ENCODE peak calls at places on chromosomes 2 and 18, in four cellular contexts. W is heart left ventricle; H is G401; S is stimulated activated CD4-positive, alpha-beta T cell treated with anti-CD3 and anti-CD28 coated beads, Interleukin-15, amount 100 ng/mL, for 1 hour. P is an unnamed sample.

GRCh38 chr2:191199929-191200328 is 45.3 kb upstream of the MYO1B start:
- DNase-seq in W (no peak), H (no peak), S (no peak), P (no peak)

GRCh38 chr2:45415534-45416123 is 195.4 kb downstream of the SRBD1 start:
- DNase-seq in W (no peak), H (no peak), S (no peak), P (no peak)

GRCh38 chr2:233402774-233403173 is 48.5 kb downstream of the DGKD start:
- DNase-seq in W (no peak), H (no peak), S (no peak), P (no peak)

GRCh38 chr2:150477347-150477746 is 10.1 kb downstream of the RND3 start:
- DNase-seq in W (no peak), H (no peak), S (no peak), P (no peak)

GRCh38 chr18:45642802-45643201 is 27.5 kb downstream of the SLC14A2 start:
- DNase-seq in W (no peak), H (no peak), S (no peak), P (no peak)

GRCh38 chr2:240896871-240897692 is 1.1 kb upstream of the MAB21L4 start:
- DNase-seq in W (peak; percentile 50), H (no peak), S (no peak), P (no peak)

GRCh38 chr18:37042381-37042780 is 213.5 kb downstream of the KIAA1328 start:
- DNase-seq in W (no peak), H (no peak), S (no peak), P (no peak)

GRCh38 chr2:169999041-169999440 is 171.8 kb downstream of the UBR3 start:
- DNase-seq in W (no peak), H (no peak), S (no peak), P (no peak)

GRCh38 chr2:47088371-47089082 is 66.6 kb downstream of the STPG4 start:
- DNase-seq in W (no peak), H (no peak), S (no peak), P (no peak)

GRCh38 chr2:38176619-38177021 is 100.7 kb upstream of the CYP1B1 start:
- DNase-seq in W (no peak), H (no peak), S (no peak), P (peak; percentile 93)

GRCh38 chr2:211867845-211868361 is 670.7 kb downstream of the ERBB4 start:
- DNase-seq in W (no peak), H (no peak), S (no peak), P (peak; percentile 85)

GRCh38 chr18:59988098-59988706 is 88.4 kb downstream of the PMAIP1 start:
- DNase-seq in W (no peak), H (peak; percentile 44), S (no peak), P (peak; percentile 5)

GRCh38 chr2:63801455-63801854 is 40.2 kb upstream of the UGP2 start:
- DNase-seq in W (no peak), H (no peak), S (no peak), P (no peak)

GRCh38 chr2:207184768-207185167 is 19.0 kb upstream of the KLF7 start:
- DNase-seq in W (no peak), H (no peak), S (no peak), P (no peak)

GRCh38 chr2:46803911-46804670 is 111.5 kb downstream of the MCFD2 start:
- DNase-seq in W (no peak), H (no peak), S (no peak), P (peak; percentile 88)

GRCh38 chr18:25739356-25739755 is 351.1 kb downstream of the SS18 start:
- DNase-seq in W (no peak), H (no peak), S (no peak), P (no peak)

GRCh38 chr2:61536086-61536722 is 2.0 kb downstream of the XPO1 start:
- DNase-seq in W (no peak), H (no peak), S (no peak), P (no peak)

GRCh38 chr2:143903172-143903856 is 616.6 kb downstream of the ZEB2 start:
- DNase-seq in W (no peak), H (no peak), S (no peak), P (no peak)

GRCh38 chr18:42174909-42175308 is 219.9 kb downstream of the PIK3C3 start:
- DNase-seq in W (no peak), H (no peak), S (no peak), P (no peak)

GRCh38 chr2:195660265-195660890 is 3.4 kb downstream of the SLC39A10 start:
- DNase-seq in W (no peak), H (peak; percentile 81), S (peak; percentile 60), P (peak; percentile 56)

GRCh38 chr2:241063587-241063986 is 38.5 kb downstream of the MTERF4 start:
- DNase-seq in W (peak; percentile 49), H (no peak), S (no peak), P (no peak)

GRCh38 chr18:67525328-67526110 is 9.0 kb upstream of the DSEL start:
- DNase-seq in W (no peak), H (peak; percentile 77), S (no peak), P (peak; percentile 88)

GRCh38 chr2:219206442-219207253 is at the start of gene ZFAND2B:
- DNase-seq in W (peak; percentile 98), H (peak; percentile 94), S (peak; percentile 93), P (peak; percentile 79)

GRCh38 chr2:170142502-170142901 is 35.4 kb upstream of the MYO3B start:
- DNase-seq in W (no peak), H (no peak), S (no peak), P (no peak)

GRCh38 chr2:217261452-217261851 is 401.6 kb upstream of the TNP1 start:
- DNase-seq in W (no peak), H (no peak), S (no peak), P (no peak)

GRCh38 chr2:86341470-86341869 is 4.0 kb upstream of the REEP1 start:
- DNase-seq in W (no peak), H (no peak), S (no peak), P (no peak)

GRCh38 chr2:75765798-75766197 is 55.1 kb upstream of the GCFC2 start:
- DNase-seq in W (no peak), H (no peak), S (no peak), P (no peak)

GRCh38 chr2:101398026-101398830 is 10.9 kb upstream of the CREG2 start:
- DNase-seq in W (no peak), H (no peak), S (no peak), P (no peak)

GRCh38 chr2:44392338-44392943 is 30.7 kb downstream of the CAMKMT start:
- DNase-seq in W (no peak), H (peak; percentile 48), S (no peak), P (peak; percentile 11)

GRCh38 chr2:102005989-102006885 is 14.5 kb downstream of the IL1R2 start:
- DNase-seq in W (no peak), H (no peak), S (no peak), P (no peak)

GRCh38 chr2:172100080-172101007 is 2.4 kb downstream of the DLX2 start:
- DNase-seq in W (no peak), H (no peak), S (no peak), P (no peak)

GRCh38 chr2:12642855-12643254 is 73.9 kb upstream of the TRIB2 start:
- DNase-seq in W (no peak), H (no peak), S (no peak), P (no peak)

GRCh38 chr18:60022671-60023276 is 123.0 kb downstream of the PMAIP1 start:
- DNase-seq in W (no peak), H (no peak), S (no peak), P (no peak)

GRCh38 chr2:114661926-114662670 is 219.7 kb downstream of the DPP10 start:
- DNase-seq in W (no peak), H (no peak), S (no peak), P (no peak)

GRCh38 chr2:20224191-20224715 is 677 bp downstream of the SDC1 start:
- DNase-seq in W (peak; percentile 58), H (no peak), S (no peak), P (no peak)

GRCh38 chr2:14023558-14023957 is 609.0 kb upstream of the LRATD1 start:
- DNase-seq in W (no peak), H (no peak), S (no peak), P (no peak)

GRCh38 chr2:96157649-96158553 is 12.7 kb upstream of the DUSP2 start:
- DNase-seq in W (peak; percentile 67), H (no peak), S (peak; percentile 65), P (no peak)

GRCh38 chr2:47003641-47004427 is 88.2 kb upstream of the MCFD2 start:
- DNase-seq in W (peak; percentile 43), H (no peak), S (no peak), P (no peak)